ENCODE peak calls at places on chromosomes 11 and 22, in four cellular contexts. L is spleen, F is pancreas, I is tibial artery. D is an unnamed sample. For H3K4me1, the result is how much of the 10 kb centered on the place peaks cover.

GRCh38 chr11:12114487-12115033 is 4.2 kb downstream of the MICAL2 start:
- DNase-seq in L (no peak), F (no peak), I (no peak), D (no peak)

GRCh38 chr11:64271339-64272132 is 12.9 kb downstream of the BAD start:
- DNase-seq in L (peak), F (peak), I (peak), D (peak)

GRCh38 chr11:123213307-123213708 is 18.3 kb upstream of the CLMP start:
- DNase-seq in L (no peak), F (no peak), I (no peak), D (no peak)

GRCh38 chr11:121113611-121114010 is 12.6 kb downstream of the TECTA start:
- DNase-seq in L (no peak), F (no peak), I (no peak), D (no peak)

GRCh38 chr11:4025248-4025956 is 69.2 kb upstream of the RRM1 start:
- DNase-seq in L (no peak), F (no peak), I (no peak), D (no peak)

GRCh38 chr22:35703861-35704584 is 13.6 kb upstream of the APOL5 start:
- DNase-seq in L (no peak), F (no peak), I (no peak), D (no peak)

GRCh38 chr11:40328890-40329617 is 1130.4 kb downstream of the LRRC4C start:
- DNase-seq in L (no peak), F (peak), I (peak), D (no peak)

GRCh38 chr22:43001271-43002197 is 13.4 kb downstream of the PACSIN2 start:
- DNase-seq in L (no peak), F (no peak), I (no peak), D (no peak)

GRCh38 chr22:37045958-37046357 is 5.6 kb upstream of the KCTD17 start:
- DNase-seq in L (no peak), F (no peak), I (no peak), D (no peak)

GRCh38 chr22:40346178-40347064 is at the start of gene ADSL:
- DNase-seq in L (peak), F (peak), I (peak), D (peak)

GRCh38 chr11:105211806-105212531 is 72.4 kb upstream of the CARD18 start:
- DNase-seq in L (no peak), F (no peak), I (no peak), D (no peak)

GRCh38 chr11:44978961-44979331 is 28.3 kb upstream of the TP53I11 start:
- DNase-seq in L (peak), F (peak), I (no peak), D (no peak)

GRCh38 chr11:28343304-28344233 is 235.4 kb downstream of the METTL15 start:
- DNase-seq in L (no peak), F (no peak), I (no peak), D (no peak)

GRCh38 chr22:37502342-37503182 is 16.4 kb upstream of the MFNG start:
- DNase-seq in L (no peak), F (peak), I (no peak), D (no peak)

GRCh38 chr11:105713106-105713505 is 103.2 kb downstream of the GRIA4 start:
- DNase-seq in L (no peak), F (no peak), I (no peak), D (no peak)

GRCh38 chr11:78391424-78391823 is 26.2 kb downstream of the GAB2 start:
- DNase-seq in L (no peak), F (no peak), I (no peak), D (no peak)

GRCh38 chr11:121722431-121723256 is 269.9 kb upstream of the SORL1-AS1 start:
- DNase-seq in L (no peak), F (peak), I (peak), D (peak)

GRCh38 chr11:41795004-41795403 is 335.6 kb upstream of the LRRC4C start:
- DNase-seq in L (no peak), F (no peak), I (no peak), D (no peak)

GRCh38 chr11:71309181-71309580 is 56.8 kb upstream of the SHANK2 start:
- DNase-seq in L (peak), F (no peak), I (no peak), D (no peak)

GRCh38 chr22:48568736-48569330 is 1258.8 kb downstream of the BRD1 start:
- DNase-seq in L (no peak), F (no peak), I (no peak), D (no peak)

GRCh38 chr11:19218801-19219460 is 17.1 kb upstream of the CSRP3 start:
- DNase-seq in L (no peak), F (no peak), I (no peak), D (no peak)

GRCh38 chr11:119091083-119091650 is 6.5 kb downstream of the HMBS start:
- DNase-seq in L (no peak), F (no peak), I (no peak), D (no peak)

DNA sequence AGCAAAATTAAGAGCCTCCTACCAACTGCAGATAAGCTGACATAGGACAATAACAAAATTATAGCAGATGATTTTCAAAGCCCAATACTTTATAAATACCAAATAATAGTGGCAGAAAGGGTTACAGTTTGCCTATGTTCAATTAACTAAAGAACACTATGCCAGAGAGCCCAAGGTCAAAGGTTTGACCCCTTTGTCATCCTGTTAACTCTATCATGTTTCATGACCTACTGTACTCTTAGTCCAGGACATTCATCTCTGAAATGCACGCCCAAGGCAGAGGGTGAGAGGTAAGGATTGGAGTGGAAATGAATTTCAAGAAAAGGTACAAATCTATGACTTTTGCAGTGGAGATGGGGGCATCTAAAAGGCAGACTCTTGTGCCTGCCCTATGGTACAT is 70.6 kb downstream of the DDIAS start:
- DNase-seq in L (no peak), F (no peak), I (no peak), D (no peak)
- H3K4me1 ChIP-seq in L (under half), F (under half), I (under half), D (under half)

DNA sequence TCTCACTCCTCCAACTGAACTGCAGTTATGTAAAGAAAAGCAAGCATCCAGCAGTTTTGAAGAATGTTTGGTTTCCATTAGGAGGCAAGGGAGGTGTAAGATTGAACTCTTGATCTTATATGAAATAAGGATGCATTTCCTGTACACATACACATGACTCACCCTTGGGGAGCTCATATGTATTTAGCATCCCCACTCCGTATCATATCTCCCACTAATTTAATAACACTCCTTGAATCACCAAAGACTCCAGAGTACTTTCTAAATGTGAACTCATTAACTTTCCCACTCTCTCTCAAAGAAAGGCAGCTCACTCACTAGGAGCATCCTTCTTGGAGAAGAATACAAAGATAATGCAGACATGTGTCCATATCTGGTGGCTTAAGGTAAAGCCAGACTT is 77.4 kb downstream of the ETS1 start:
- DNase-seq in L (no peak), F (no peak), I (no peak), D (no peak)
- H3K4me1 ChIP-seq in L (half or more), F (under half), I (under half), D (under half)

GRCh38 chr11:32581556-32581955 is 2.1 kb upstream of the EIF3M start:
- DNase-seq in L (no peak), F (no peak), I (no peak), D (no peak)
- H3K4me1 ChIP-seq in L (under half), F (under half), I (under half), D (under half)

GRCh38 chr11:46367916-46368267 is 13.6 kb upstream of the MDK start:
- DNase-seq in L (peak), F (no peak), I (no peak), D (no peak)
- H3K4me1 ChIP-seq in L (under half), F (under half), I (under half), D (under half)

GRCh38 chr11:133951484-133952198 is 5.1 kb downstream of the IGSF9B start:
- DNase-seq in L (no peak), F (no peak), I (peak), D (no peak)

GRCh38 chr11:133955091-133955846 is 1.5 kb downstream of the IGSF9B start:
- DNase-seq in L (no peak), F (no peak), I (peak), D (peak)

GRCh38 chr11:133953999-133954398 is 2.8 kb downstream of the IGSF9B start:
- DNase-seq in L (no peak), F (no peak), I (peak), D (no peak)

GRCh38 chr11:133952199-133953190 is 4.3 kb downstream of the IGSF9B start:
- DNase-seq in L (no peak), F (no peak), I (no peak), D (no peak)

GRCh38 chr11:133953571-133953970 is 3.2 kb downstream of the IGSF9B start:
- DNase-seq in L (no peak), F (no peak), I (no peak), D (no peak)
- H3K4me1 ChIP-seq in L (under half), F (under half), I (half or more), D (under half)

GRCh38 chr22:22157500-22157822 is 87.1 kb upstream of the VPREB1 start:
- DNase-seq in L (no peak), F (no peak), I (no peak), D (no peak)

GRCh38 chr22:22156716-22157499 is 87.7 kb upstream of the VPREB1 start:
- DNase-seq in L (peak), F (peak), I (peak), D (no peak)

GRCh38 chr22:22158965-22159364 is 85.6 kb upstream of the VPREB1 start:
- DNase-seq in L (no peak), F (no peak), I (no peak), D (no peak)

GRCh38 chr22:22159384-22159783 is 85.2 kb upstream of the VPREB1 start:
- DNase-seq in L (no peak), F (no peak), I (no peak), D (no peak)

GRCh38 chr22:22158207-22158816 is 86.3 kb upstream of the VPREB1 start:
- DNase-seq in L (no peak), F (no peak), I (no peak), D (no peak)
- H3K4me1 ChIP-seq in L (under half), F (under half), I (under half), D (under half)

DNA sequence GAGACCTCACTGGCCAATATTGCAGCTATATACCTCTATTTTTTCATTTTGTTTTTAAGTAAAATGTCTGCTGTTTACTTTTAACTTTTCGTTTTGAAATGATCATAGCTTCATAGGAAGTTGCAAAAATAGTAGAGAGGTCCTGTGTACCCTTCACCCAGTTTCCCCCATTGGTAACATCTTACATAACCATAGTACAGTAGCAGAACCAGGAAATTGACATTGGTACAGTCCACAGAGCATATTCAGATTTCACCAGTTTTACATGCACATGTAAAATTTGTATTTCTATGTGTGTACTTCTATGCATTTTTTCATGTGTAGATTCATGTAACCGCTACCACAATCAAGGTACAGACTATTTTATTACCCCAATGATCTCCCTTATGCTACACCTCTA is 3.8 kb downstream of the AMOTL1 start:
- DNase-seq in L (no peak), F (no peak), I (no peak), D (no peak)
- H3K4me1 ChIP-seq in L (under half), F (under half), I (under half), D (under half)

D was measured in uterus.